ENCODE peak calls at places on chromosome X, in six cellular contexts. One of them, this sample, is unnamed.
A peak's percentile ranks its signal among the peaks of the same experiment; 100 is the strongest.

GRCh38 chrX:307261-308111 is 11.1 kb downstream of the GTPBP6 start:
- DNase-seq in fibroblast of lung: no peak
- DNase-seq in GM23338: peak; percentile 29
- DNase-seq in ovary: no peak
- DNase-seq in pancreas: no peak
- DNase-seq in upper lobe of right lung: peak; percentile 64
- DNase-seq in this sample: no peak

GRCh38 chrX:107704587-107704986 is 71.0 kb downstream of the TSC22D3 start:
- DNase-seq in upper lobe of right lung: no peak
- DNase-seq in fibroblast of lung: no peak
- DNase-seq in ovary: no peak
- DNase-seq in pancreas: no peak
- DNase-seq in GM23338: no peak
- DNase-seq in this sample: no peak

GRCh38 chrX:153638436-153639176 is 8.4 kb upstream of the DUSP9 start:
- DNase-seq in fibroblast of lung: no peak
- DNase-seq in GM23338: no peak
- DNase-seq in pancreas: no peak
- DNase-seq in upper lobe of right lung: no peak
- DNase-seq in ovary: no peak
- DNase-seq in this sample: peak; percentile 32

GRCh38 chrX:45592067-45592466 is 391.4 kb upstream of the DIPK2B start:
- DNase-seq in ovary: no peak
- DNase-seq in GM23338: no peak
- DNase-seq in upper lobe of right lung: no peak
- DNase-seq in pancreas: no peak
- DNase-seq in fibroblast of lung: no peak
- DNase-seq in this sample: no peak

GRCh38 chrX:117196481-117196880 is 733.7 kb upstream of the CT83 start:
- DNase-seq in ovary: no peak
- DNase-seq in upper lobe of right lung: no peak
- DNase-seq in pancreas: no peak
- DNase-seq in GM23338: peak; percentile 51
- DNase-seq in fibroblast of lung: no peak
- DNase-seq in this sample: no peak

GRCh38 chrX:119118780-119119395 is 8.7 kb downstream of the KIAA1210 start:
- DNase-seq in upper lobe of right lung: no peak
- DNase-seq in fibroblast of lung: peak; percentile 50
- DNase-seq in pancreas: no peak
- DNase-seq in GM23338: peak; percentile 67
- DNase-seq in ovary: peak; percentile 11
- DNase-seq in this sample: peak; percentile 22

GRCh38 chrX:148601034-148601433 is 100.6 kb downstream of the AFF2 start:
- DNase-seq in fibroblast of lung: peak; percentile 34
- DNase-seq in GM23338: no peak
- DNase-seq in ovary: no peak
- DNase-seq in pancreas: no peak
- DNase-seq in upper lobe of right lung: no peak
- DNase-seq in this sample: no peak

GRCh38 chrX:27619975-27620374 is 29.8 kb downstream of the DCAF8L2 start:
- DNase-seq in fibroblast of lung: peak; percentile 25
- DNase-seq in pancreas: no peak
- DNase-seq in upper lobe of right lung: no peak
- DNase-seq in ovary: no peak
- DNase-seq in GM23338: peak; percentile 21
- DNase-seq in this sample: no peak

GRCh38 chrX:107729558-107730297 is 45.9 kb downstream of the TSC22D3 start:
- DNase-seq in fibroblast of lung: no peak
- DNase-seq in upper lobe of right lung: no peak
- DNase-seq in GM23338: peak; percentile 25
- DNase-seq in ovary: peak; percentile 74
- DNase-seq in pancreas: no peak
- DNase-seq in this sample: peak; percentile 30

GRCh38 chrX:52867610-52868348 is at the start of gene XAGE3:
- DNase-seq in fibroblast of lung: no peak
- DNase-seq in upper lobe of right lung: no peak
- DNase-seq in GM23338: no peak
- DNase-seq in ovary: no peak
- DNase-seq in pancreas: no peak
- DNase-seq in this sample: no peak

GRCh38 chrX:72114306-72114705 is 17.4 kb downstream of the RTL5 start:
- DNase-seq in fibroblast of lung: no peak
- DNase-seq in upper lobe of right lung: no peak
- DNase-seq in ovary: no peak
- DNase-seq in pancreas: no peak
- DNase-seq in GM23338: no peak
- DNase-seq in this sample: peak; percentile 8

GRCh38 chrX:8783100-8784098 is 17.8 kb downstream of the FAM9A start:
- DNase-seq in fibroblast of lung: no peak
- DNase-seq in pancreas: no peak
- DNase-seq in upper lobe of right lung: no peak
- DNase-seq in GM23338: peak; percentile 79
- DNase-seq in ovary: no peak
- DNase-seq in this sample: peak; percentile 30

GRCh38 chrX:18441780-18442367 is 16.5 kb downstream of the CDKL5 start:
- DNase-seq in fibroblast of lung: no peak
- DNase-seq in pancreas: no peak
- DNase-seq in GM23338: peak; percentile 6
- DNase-seq in ovary: no peak
- DNase-seq in upper lobe of right lung: no peak
- DNase-seq in this sample: no peak

GRCh38 chrX:16589211-16589610 is 60.7 kb upstream of the S100G start:
- DNase-seq in pancreas: no peak
- DNase-seq in ovary: no peak
- DNase-seq in GM23338: no peak
- DNase-seq in fibroblast of lung: peak; percentile 63
- DNase-seq in upper lobe of right lung: no peak
- DNase-seq in this sample: no peak

GRCh38 chrX:9847071-9847470 is 60.8 kb downstream of the SHROOM2 start:
- DNase-seq in GM23338: no peak
- DNase-seq in ovary: no peak
- DNase-seq in fibroblast of lung: no peak
- DNase-seq in upper lobe of right lung: no peak
- DNase-seq in pancreas: no peak
- DNase-seq in this sample: no peak

GRCh38 chrX:2715066-2715600 is 24.0 kb downstream of the CD99 start:
- DNase-seq in ovary: no peak
- DNase-seq in fibroblast of lung: no peak
- DNase-seq in pancreas: no peak
- DNase-seq in upper lobe of right lung: no peak
- DNase-seq in GM23338: no peak
- DNase-seq in this sample: no peak

GRCh38 chrX:50704987-50705386 is 109.0 kb downstream of the SHROOM4 start:
- DNase-seq in fibroblast of lung: peak; percentile 0
- DNase-seq in upper lobe of right lung: no peak
- DNase-seq in ovary: no peak
- DNase-seq in GM23338: no peak
- DNase-seq in pancreas: no peak
- DNase-seq in this sample: no peak

GRCh38 chrX:134010690-134011089 is 25.3 kb upstream of the GPC3 start:
- DNase-seq in fibroblast of lung: no peak
- DNase-seq in GM23338: no peak
- DNase-seq in ovary: no peak
- DNase-seq in pancreas: no peak
- DNase-seq in upper lobe of right lung: no peak
- DNase-seq in this sample: no peak

GRCh38 chrX:45699158-45699557 is 498.5 kb upstream of the DIPK2B start:
- DNase-seq in pancreas: no peak
- DNase-seq in fibroblast of lung: peak; percentile 17
- DNase-seq in GM23338: no peak
- DNase-seq in upper lobe of right lung: no peak
- DNase-seq in ovary: no peak
- DNase-seq in this sample: no peak

GRCh38 chrX:9569875-9570274 is 105.0 kb downstream of the TBL1X start:
- DNase-seq in GM23338: no peak
- DNase-seq in ovary: no peak
- DNase-seq in fibroblast of lung: peak; percentile 49
- DNase-seq in pancreas: no peak
- DNase-seq in upper lobe of right lung: no peak
- DNase-seq in this sample: no peak

GRCh38 chrX:155086202-155086840 is 15.0 kb downstream of the BRCC3 start:
- DNase-seq in upper lobe of right lung: no peak
- DNase-seq in GM23338: peak; percentile 72
- DNase-seq in fibroblast of lung: peak; percentile 39
- DNase-seq in pancreas: peak; percentile 20
- DNase-seq in ovary: no peak
- DNase-seq in this sample: no peak

GRCh38 chrX:18828832-18829404 is 121.5 kb downstream of the PPEF1 start:
- DNase-seq in pancreas: no peak
- DNase-seq in upper lobe of right lung: no peak
- DNase-seq in ovary: no peak
- DNase-seq in fibroblast of lung: peak; percentile 1
- DNase-seq in GM23338: no peak
- DNase-seq in this sample: no peak

GRCh38 chrX:63275127-63275526 is 76.0 kb downstream of the SPIN4 start:
- DNase-seq in GM23338: peak; percentile 47
- DNase-seq in upper lobe of right lung: no peak
- DNase-seq in pancreas: no peak
- DNase-seq in fibroblast of lung: no peak
- DNase-seq in ovary: no peak
- DNase-seq in this sample: no peak

GRCh38 chrX:13932416-13932815 is 97.3 kb downstream of the GEMIN8 start:
- DNase-seq in upper lobe of right lung: no peak
- DNase-seq in ovary: no peak
- DNase-seq in pancreas: no peak
- DNase-seq in GM23338: no peak
- DNase-seq in fibroblast of lung: no peak
- DNase-seq in this sample: no peak

GRCh38 chrX:13933352-13933751 is 96.3 kb downstream of the GEMIN8 start:
- DNase-seq in ovary: no peak
- DNase-seq in fibroblast of lung: no peak
- DNase-seq in upper lobe of right lung: no peak
- DNase-seq in pancreas: no peak
- DNase-seq in GM23338: no peak
- DNase-seq in this sample: no peak

GRCh38 chrX:13936804-13937203 is 92.9 kb downstream of the GEMIN8 start:
- DNase-seq in pancreas: no peak
- DNase-seq in ovary: no peak
- DNase-seq in fibroblast of lung: no peak
- DNase-seq in GM23338: no peak
- DNase-seq in upper lobe of right lung: no peak
- DNase-seq in this sample: no peak

GRCh38 chrX:13933851-13934250 is 95.8 kb downstream of the GEMIN8 start:
- DNase-seq in fibroblast of lung: no peak
- DNase-seq in ovary: no peak
- DNase-seq in upper lobe of right lung: no peak
- DNase-seq in GM23338: no peak
- DNase-seq in pancreas: no peak
- DNase-seq in this sample: no peak

GRCh38 chrX:13934731-13935130 is 95.0 kb downstream of the GEMIN8 start:
- DNase-seq in upper lobe of right lung: no peak
- DNase-seq in pancreas: no peak
- DNase-seq in ovary: no peak
- DNase-seq in GM23338: no peak
- DNase-seq in fibroblast of lung: no peak
- DNase-seq in this sample: no peak
- H3K4me1 ChIP-seq in upper lobe of right lung: no peaks in the 10 kb centered on the region
- H3K4me1 ChIP-seq in pancreas: no peaks in the 10 kb centered on the region
- H3K4me1 ChIP-seq in ovary: no peaks in the 10 kb centered on the region
- H3K4me1 ChIP-seq in GM23338: peaks cover 50% of the 10 kb centered on the region
- H3K4me1 ChIP-seq in fibroblast of lung: peaks cover 2% of the 10 kb centered on the region
- H3K4me1 ChIP-seq in this sample: peaks cover 17% of the 10 kb centered on the region

DNA sequence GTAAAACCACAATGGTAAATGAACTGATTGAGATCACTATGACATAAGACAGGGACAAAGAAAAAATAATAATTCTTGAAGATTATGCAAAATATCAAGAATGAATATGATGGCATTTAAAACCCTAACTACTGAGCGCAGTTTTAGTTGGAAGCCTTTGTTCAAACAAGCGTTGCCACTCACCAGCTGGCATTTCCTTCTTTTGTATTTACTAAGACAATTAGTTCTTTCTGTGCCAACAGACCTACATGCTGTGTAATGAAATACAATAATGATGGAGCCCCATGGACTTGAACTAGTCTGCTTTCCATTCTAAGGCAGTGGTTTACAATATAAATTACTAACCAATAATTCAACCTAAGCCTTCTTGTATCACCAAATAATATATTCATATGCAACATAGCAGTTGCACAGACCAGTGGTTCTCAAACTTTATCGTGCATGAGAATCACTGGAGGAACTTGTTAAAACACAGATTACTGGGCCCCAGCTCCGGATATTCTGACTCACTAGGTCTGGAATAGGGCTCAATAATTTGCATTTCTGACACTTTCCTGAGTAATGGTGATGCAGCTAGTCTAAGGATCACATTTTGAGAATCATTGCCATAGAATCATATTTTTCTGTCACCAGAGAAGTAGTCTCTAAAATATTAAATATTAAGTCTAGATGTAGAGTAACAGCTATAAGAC is 196.4 kb upstream of the MAGEB18 start:
- DNase-seq in pancreas: no peak
- DNase-seq in fibroblast of lung: no peak
- DNase-seq in ovary: no peak
- DNase-seq in upper lobe of right lung: no peak
- DNase-seq in GM23338: no peak
- DNase-seq in this sample: no peak
- TF ChIP-seq CTCF in pancreas: no peak
- TF ChIP-seq CTCF in fibroblast of lung: no peak
- TF ChIP-seq CTCF in ovary: no peak
- TF ChIP-seq CTCF in upper lobe of right lung: no peak
- TF ChIP-seq CTCF in GM23338: no peak
- TF ChIP-seq CTCF in this sample: no peak

GRCh38 chrX:136206916-136207315 is 44.3 kb downstream of the MAP7D3 start:
- DNase-seq in fibroblast of lung: no peak
- DNase-seq in GM23338: no peak
- DNase-seq in pancreas: no peak
- DNase-seq in ovary: no peak
- DNase-seq in upper lobe of right lung: no peak
- DNase-seq in this sample: no peak
- H3K4me1 ChIP-seq in fibroblast of lung: peaks cover 5% of the 10 kb centered on the region
- H3K4me1 ChIP-seq in GM23338: peaks cover 3% of the 10 kb centered on the region
- H3K4me1 ChIP-seq in pancreas: no peaks in the 10 kb centered on the region
- H3K4me1 ChIP-seq in ovary: peaks cover 3% of the 10 kb centered on the region
- H3K4me1 ChIP-seq in upper lobe of right lung: peaks cover 19% of the 10 kb centered on the region
- H3K4me1 ChIP-seq in this sample: peaks cover 28% of the 10 kb centered on the region

GRCh38 chrX:21756785-21757529 is 959 bp downstream of the SMPX start:
- DNase-seq in upper lobe of right lung: no peak
- DNase-seq in fibroblast of lung: no peak
- DNase-seq in ovary: no peak
- DNase-seq in pancreas: no peak
- DNase-seq in GM23338: no peak
- DNase-seq in this sample: no peak

GRCh38 chrX:21757960-21758359 is at the start of gene SMPX:
- DNase-seq in upper lobe of right lung: no peak
- DNase-seq in ovary: no peak
- DNase-seq in fibroblast of lung: no peak
- DNase-seq in pancreas: no peak
- DNase-seq in GM23338: no peak
- DNase-seq in this sample: no peak

GRCh38 chrX:21764043-21764442 is 6.1 kb upstream of the SMPX start:
- DNase-seq in GM23338: no peak
- DNase-seq in fibroblast of lung: no peak
- DNase-seq in upper lobe of right lung: no peak
- DNase-seq in pancreas: no peak
- DNase-seq in ovary: no peak
- DNase-seq in this sample: no peak

DNA sequence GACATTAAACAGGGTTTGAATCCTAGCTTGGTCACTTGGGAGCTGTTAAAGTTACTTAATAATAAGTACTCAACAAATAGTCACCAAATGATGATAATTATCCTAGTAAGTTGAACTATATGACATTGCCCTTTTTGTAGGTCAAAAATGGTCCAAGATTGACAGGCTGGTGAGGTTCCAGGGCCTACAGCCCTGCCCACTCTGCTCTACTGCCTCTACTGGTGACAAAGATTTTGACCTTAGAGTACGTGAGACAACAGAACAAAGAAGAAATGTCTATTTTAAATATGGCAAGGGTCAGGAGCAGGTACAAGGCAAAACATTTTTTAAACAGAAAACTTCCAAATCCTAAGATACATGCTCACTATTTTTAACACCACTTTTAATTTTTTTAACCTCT is 572 bp upstream of the SMPX start:
- DNase-seq in ovary: no peak
- DNase-seq in GM23338: no peak
- DNase-seq in pancreas: no peak
- DNase-seq in upper lobe of right lung: no peak
- DNase-seq in fibroblast of lung: no peak
- DNase-seq in this sample: no peak
- TF ChIP-seq CTCF in ovary: no peak
- TF ChIP-seq CTCF in GM23338: peak; percentile 10
- TF ChIP-seq CTCF in pancreas: no peak
- TF ChIP-seq CTCF in upper lobe of right lung: no peak
- TF ChIP-seq CTCF in fibroblast of lung: no peak
- TF ChIP-seq CTCF in this sample: no peak

This sample was measured in upper lobe of left lung.